ENCODE peak calls at places on chromosomes 7 and 10, in four cellular contexts. R is OCI-LY7, T is upper lobe of right lung, Q is cardiac muscle cell. Y is an unnamed sample.
A peak's percentile ranks its signal among the peaks of the same experiment; 100 is the strongest.

GRCh38 chr7:23893942-23894890 is 184.2 kb downstream of the STK31 start:
- DNase-seq in Q (peak; percentile 25), R (no peak), T (no peak), Y (peak; percentile 5)

GRCh38 chr10:100655760-100656421 is 89.5 kb upstream of the PAX2 start:
- DNase-seq in T (no peak), Q (no peak), R (no peak), Y (no peak)

GRCh38 chr10:4704034-4704545 is 121.9 kb upstream of the AKR1E2 start:
- DNase-seq in T (no peak), R (no peak), Q (no peak), Y (no peak)

GRCh38 chr7:27171636-27172387 is 2.3 kb downstream of the HOXA10 start:
- DNase-seq in T (peak; percentile 55), Q (no peak), R (no peak), Y (no peak)

GRCh38 chr10:111076191-111076681 is 593 bp upstream of the ADRA2A start:
- DNase-seq in T (peak; percentile 78), R (peak; percentile 14), Q (peak; percentile 83), Y (no peak)

GRCh38 chr10:80518143-80518806 is 19.4 kb upstream of the SH2D4B start:
- DNase-seq in Q (no peak), T (no peak), R (no peak), Y (no peak)

GRCh38 chr10:35191523-35191922 is 64.9 kb downstream of the CREM start:
- DNase-seq in T (no peak), R (peak; percentile 9), Q (no peak), Y (no peak)

GRCh38 chr7:51344406-51344805 is 27.8 kb upstream of the COBL start:
- DNase-seq in T (no peak), Q (peak; percentile 25), R (no peak), Y (no peak)

GRCh38 chr7:112204072-112204775 is 2.0 kb downstream of the DOCK4 start:
- DNase-seq in R (no peak), Q (no peak), T (no peak), Y (no peak)

GRCh38 chr10:86899670-86900276 is 57.6 kb downstream of the MMRN2 start:
- DNase-seq in Q (peak; percentile 80), T (no peak), R (peak; percentile 33), Y (peak; percentile 29)

GRCh38 chr7:128161466-128162125 is 79.5 kb upstream of the LEP start:
- DNase-seq in R (no peak), T (no peak), Q (no peak), Y (no peak)

GRCh38 chr10:127694580-127695193 is 42.3 kb upstream of the FOXI2 start:
- DNase-seq in Q (peak; percentile 44), T (peak; percentile 84), R (peak; percentile 66), Y (no peak)

GRCh38 chr10:70592746-70593512 is 9.6 kb downstream of the PRF1 start:
- DNase-seq in T (no peak), R (no peak), Q (no peak), Y (no peak)

GRCh38 chr10:69685426-69685801 is 55.4 kb downstream of the FAM241B start:
- DNase-seq in Q (no peak), T (no peak), R (no peak), Y (no peak)

GRCh38 chr7:16978358-16979244 is 96.8 kb upstream of the AGR3 start:
- DNase-seq in Q (no peak), R (no peak), T (no peak), Y (no peak)

GRCh38 chr7:105261689-105262088 is 127.0 kb downstream of the SRPK2 start:
- DNase-seq in T (no peak), Q (no peak), R (no peak), Y (no peak)

GRCh38 chr7:74173074-74173473 is 1.1 kb upstream of the EIF4H start:
- DNase-seq in R (peak; percentile 53), T (peak; percentile 72), Q (no peak), Y (no peak)

GRCh38 chr7:76302299-76303056 is at the start of gene HSPB1:
- DNase-seq in Q (peak; percentile 96), R (peak; percentile 86), T (peak; percentile 99), Y (peak; percentile 67)

GRCh38 chr7:70321016-70321415 is 722.7 kb downstream of the AUTS2 start:
- DNase-seq in T (no peak), Q (no peak), R (no peak), Y (no peak)

GRCh38 chr10:88793747-88794299 is 8.7 kb upstream of the LIPM start:
- DNase-seq in R (no peak), Q (no peak), T (no peak), Y (peak; percentile 23)

GRCh38 chr7:137682596-137682995 is 164.2 kb downstream of the DGKI start:
- DNase-seq in Q (no peak), R (no peak), T (no peak), Y (no peak)

GRCh38 chr10:6211341-6212265 is 8.9 kb downstream of the PFKFB3 start:
- DNase-seq in Q (peak; percentile 54), R (no peak), T (no peak), Y (no peak)

GRCh38 chr10:110226555-110226925 is 19.1 kb downstream of the MXI1 start:
- DNase-seq in T (peak; percentile 93), Q (peak; percentile 95), R (peak; percentile 89), Y (peak; percentile 85)

GRCh38 chr10:17644485-17644964 is 574 bp downstream of the STAM start:
- DNase-seq in Q (no peak), T (no peak), R (no peak), Y (no peak)

GRCh38 chr7:128783143-128783799 is 7.7 kb upstream of the OPN1SW start:
- DNase-seq in R (no peak), Q (peak; percentile 52), T (no peak), Y (no peak)

GRCh38 chr10:22133640-22134624 is 83.9 kb downstream of the EBLN1 start:
- DNase-seq in Q (peak; percentile 19), R (peak; percentile 56), T (no peak), Y (no peak)

GRCh38 chr10:129678186-129678585 is 211.1 kb downstream of the MGMT start:
- DNase-seq in T (no peak), Q (no peak), R (no peak), Y (no peak)

GRCh38 chr10:100341953-100342626 is 4.9 kb upstream of the SCD start:
- DNase-seq in T (peak; percentile 67), R (peak; percentile 51), Q (peak; percentile 74), Y (peak; percentile 30)

GRCh38 chr10:34252111-34252510 is 563.0 kb downstream of the PARD3 start:
- DNase-seq in Q (peak; percentile 6), R (no peak), T (no peak), Y (no peak)

GRCh38 chr10:114703377-114704125 is 45.5 kb upstream of the ABLIM1 start:
- DNase-seq in Q (peak; percentile 36), R (peak; percentile 48), T (no peak), Y (no peak)

GRCh38 chr10:24383681-24384106 is 174.8 kb downstream of the KIAA1217 start:
- DNase-seq in T (peak; percentile 89), Q (peak; percentile 66), R (no peak), Y (no peak)

GRCh38 chr10:63720072-63720537 is 198.9 kb downstream of the REEP3 start:
- DNase-seq in Q (peak; percentile 62), T (no peak), R (peak; percentile 72), Y (peak; percentile 69)

GRCh38 chr7:22672892-22673637 is 53.9 kb upstream of the IL6 start:
- DNase-seq in R (no peak), Q (no peak), T (no peak), Y (no peak)

GRCh38 chr7:36630112-36630650 is 94.1 kb downstream of the AOAH start:
- DNase-seq in T (no peak), R (no peak), Q (no peak), Y (no peak)

GRCh38 chr10:128998101-128998500 is 468.9 kb upstream of the MGMT start:
- DNase-seq in Q (no peak), T (no peak), R (no peak), Y (no peak)

GRCh38 chr7:125644113-125644512 is 714.5 kb upstream of the POT1 start:
- DNase-seq in R (no peak), T (no peak), Q (no peak), Y (no peak)

GRCh38 chr7:128892521-128893250 is 17.8 kb downstream of the KCP start:
- DNase-seq in R (no peak), T (peak; percentile 62), Q (no peak), Y (no peak)

GRCh38 chr7:157397751-157398691 is 61.2 kb downstream of the DNAJB6 start:
- DNase-seq in R (peak; percentile 31), Q (peak; percentile 69), T (no peak), Y (no peak)
- H3K4me1 ChIP-seq in R (no peaks in the 10 kb centered on the region), Q (peaks cover 18% of the 10 kb centered on the region), T (peaks cover 19% of the 10 kb centered on the region), Y (peaks cover 17% of the 10 kb centered on the region)

DNA sequence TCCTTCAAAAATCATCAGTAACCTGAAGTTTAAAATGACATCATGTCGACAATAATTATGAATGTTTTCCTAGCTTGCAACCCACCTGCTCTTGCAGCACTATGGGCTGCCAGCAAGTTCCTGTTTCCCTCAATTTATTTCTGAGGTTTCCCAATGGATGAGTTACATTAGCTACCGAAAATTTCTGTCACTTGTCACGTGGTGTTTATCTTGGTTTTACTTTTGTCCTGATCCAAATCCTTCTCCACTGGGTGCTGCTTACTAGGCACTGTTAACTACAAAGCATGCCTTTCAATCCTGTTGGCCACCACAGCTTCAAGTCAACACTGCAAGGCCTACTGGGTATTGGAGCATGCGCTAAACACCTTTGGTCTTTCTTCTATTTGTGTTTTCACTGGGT is 31.5 kb downstream of the GIMAP8 start:
- DNase-seq in Q (no peak), T (no peak), R (no peak), Y (no peak)
- H3K9me3 ChIP-seq in Q (no peaks in the 10 kb centered on the region), T (no peaks in the 10 kb centered on the region), R (no peaks in the 10 kb centered on the region), Y (no peaks in the 10 kb centered on the region)

GRCh38 chr7:117124585-117125220 is 171.4 kb downstream of the ST7 start:
- DNase-seq in T (peak; percentile 72), Q (peak; percentile 79), R (no peak), Y (peak; percentile 17)
- H3K4me1 ChIP-seq in T (peaks cover 9% of the 10 kb centered on the region), Q (peaks cover 52% of the 10 kb centered on the region), R (no peaks in the 10 kb centered on the region), Y (no peaks in the 10 kb centered on the region)

DNA sequence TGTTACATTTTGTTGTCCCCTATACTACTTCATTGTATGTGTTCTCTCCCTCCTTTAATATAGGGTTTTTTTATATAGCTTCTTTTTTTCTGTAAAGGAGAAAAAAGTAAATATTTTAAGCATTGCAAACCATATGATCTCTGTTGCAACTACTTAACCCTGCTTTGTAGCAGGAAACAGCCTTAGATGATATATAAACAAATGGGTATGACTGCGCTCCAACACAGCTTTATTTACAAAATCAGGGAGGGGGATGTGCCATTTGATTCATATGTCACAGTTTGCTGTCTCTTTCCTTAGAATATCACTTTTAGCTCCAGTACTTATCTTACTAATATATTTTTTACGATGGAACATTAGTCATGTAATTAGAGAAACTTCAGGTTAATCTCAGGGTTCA is 155.2 kb upstream of the GNAI1 start:
- DNase-seq in Q (no peak), T (no peak), R (no peak), Y (no peak)
- H3K9me3 ChIP-seq in Q (no peaks in the 10 kb centered on the region), T (no peaks in the 10 kb centered on the region), R (no peaks in the 10 kb centered on the region), Y (no peaks in the 10 kb centered on the region)

GRCh38 chr10:77159538-77160110 is 478.0 kb downstream of the KCNMA1 start:
- DNase-seq in R (no peak), Q (no peak), T (no peak), Y (no peak)
- H3K4me1 ChIP-seq in R (no peaks in the 10 kb centered on the region), Q (no peaks in the 10 kb centered on the region), T (no peaks in the 10 kb centered on the region), Y (no peaks in the 10 kb centered on the region)

DNA sequence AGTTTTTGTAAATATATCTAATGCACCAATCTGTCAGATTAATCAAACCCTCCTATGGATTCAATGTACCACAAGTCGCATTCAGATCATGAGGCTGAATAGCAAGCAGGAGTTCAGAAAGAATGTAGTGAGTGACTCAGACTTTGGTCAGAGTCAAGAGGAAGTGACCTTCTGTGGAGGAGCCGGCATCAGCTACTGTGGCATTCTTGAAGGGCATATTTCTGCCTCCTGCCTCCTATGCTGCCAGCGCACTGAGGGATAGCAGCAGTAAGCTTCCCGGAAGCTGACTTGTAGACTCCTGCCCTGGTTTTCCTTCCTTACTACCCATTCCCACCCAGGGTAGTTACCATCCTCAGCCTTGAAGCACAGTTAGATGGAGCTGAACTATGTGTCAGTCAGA is 867.5 kb downstream of the NRG3 start:
- DNase-seq in R (no peak), T (no peak), Q (no peak), Y (no peak)
- H3K9me3 ChIP-seq in R (no peaks in the 10 kb centered on the region), T (no peaks in the 10 kb centered on the region), Q (no peaks in the 10 kb centered on the region), Y (no peaks in the 10 kb centered on the region)